ENCODE peak calls at places on chromosomes 4 and X, in four cellular contexts. R is H1, S is HepG2, Y is GM12878. E is an unnamed sample.

GRCh38 chr4:5785806-5786680 is 75.0 kb downstream of the EVC start:
- DNase-seq in R (no peak), Y (no peak), S (no peak), E (no peak)

GRCh38 chr4:119579823-119580222 is 48.8 kb downstream of the PDE5A start:
- DNase-seq in S (no peak), Y (no peak), R (no peak), E (no peak)

GRCh38 chrX:49930046-49930445 is 7.7 kb downstream of the CLCN5 start:
- DNase-seq in R (no peak), Y (no peak), S (no peak), E (no peak)

GRCh38 chrX:144566592-144566991 is 680.7 kb upstream of the SPANXN1 start:
- DNase-seq in Y (no peak), S (no peak), R (peak; percentile 47), E (no peak)

GRCh38 chrX:20066968-20067708 is 49.6 kb downstream of the MAP7D2 start:
- DNase-seq in S (peak; percentile 35), R (no peak), Y (no peak), E (peak; percentile 27)

GRCh38 chrX:10089378-10089795 is 67.4 kb upstream of the CLCN4 start:
- DNase-seq in Y (no peak), S (no peak), R (no peak), E (no peak)

GRCh38 chr4:83536649-83537352 is 893 bp downstream of the GPAT3 start:
- DNase-seq in S (no peak), Y (no peak), R (no peak), E (no peak)

GRCh38 chr4:128566688-128567087 is 242.8 kb upstream of the JADE1 start:
- DNase-seq in S (no peak), R (no peak), Y (no peak), E (no peak)

GRCh38 chr4:8698341-8699062 is 105.9 kb downstream of the CPZ start:
- DNase-seq in S (no peak), R (peak; percentile 32), Y (no peak), E (no peak)

GRCh38 chr4:7295917-7296660 is 103.8 kb downstream of the SORCS2 start:
- DNase-seq in R (peak; percentile 62), Y (no peak), S (no peak), E (peak; percentile 35)

GRCh38 chr4:1693131-1693896 is 9.2 kb upstream of the FAM53A start:
- DNase-seq in R (peak; percentile 75), S (peak; percentile 75), Y (no peak), E (peak; percentile 83)

DNA sequence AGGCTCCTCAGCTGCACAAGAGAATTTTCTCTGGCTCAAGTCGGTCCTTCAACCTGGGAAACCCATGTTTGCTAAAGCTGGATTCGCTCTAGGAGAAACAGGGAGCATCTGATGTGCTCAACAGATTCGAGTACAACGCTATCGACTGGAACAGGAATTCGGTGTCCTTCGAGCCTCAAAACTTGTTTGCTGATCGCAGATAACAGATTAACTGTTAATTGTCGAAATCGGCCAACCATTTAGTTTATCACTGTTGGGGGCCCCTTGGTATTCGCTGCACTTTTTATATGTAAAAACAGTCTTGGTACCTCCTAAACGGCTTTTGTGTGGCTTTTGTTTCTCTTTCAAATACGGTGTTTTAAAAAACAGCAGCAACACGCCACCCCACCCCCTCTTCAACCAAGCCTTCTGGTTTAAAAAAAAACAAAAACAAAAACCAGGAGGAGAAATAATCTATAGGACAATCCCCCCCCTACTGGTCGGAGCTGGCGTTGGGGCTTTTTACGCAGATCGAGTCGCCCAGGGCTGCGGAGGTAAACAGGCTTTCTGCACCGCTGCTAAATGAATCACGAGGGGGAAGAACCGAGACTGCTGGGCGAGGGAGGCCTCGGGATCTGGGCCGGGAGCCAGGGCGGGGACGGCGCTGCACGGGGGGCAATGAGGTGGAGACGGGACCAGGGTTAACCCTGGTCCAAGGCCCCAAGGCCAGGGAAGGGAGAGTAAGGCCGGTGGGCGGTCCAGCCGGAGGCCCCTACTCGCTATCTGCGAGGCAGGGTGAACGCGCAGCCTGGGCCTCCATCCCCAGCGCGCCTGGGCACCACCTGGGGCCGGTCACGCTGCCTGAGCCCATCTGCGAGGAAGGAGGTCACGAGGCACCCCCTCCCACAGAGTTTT is 71.7 kb upstream of the BCOR start:
- DNase-seq in Y (no peak), S (peak; percentile 70), R (peak; percentile 73), E (peak; percentile 87)
- TF ChIP-seq HDAC6 in Y (no peak), S (no peak), R (no peak), E (no peak)

DNA sequence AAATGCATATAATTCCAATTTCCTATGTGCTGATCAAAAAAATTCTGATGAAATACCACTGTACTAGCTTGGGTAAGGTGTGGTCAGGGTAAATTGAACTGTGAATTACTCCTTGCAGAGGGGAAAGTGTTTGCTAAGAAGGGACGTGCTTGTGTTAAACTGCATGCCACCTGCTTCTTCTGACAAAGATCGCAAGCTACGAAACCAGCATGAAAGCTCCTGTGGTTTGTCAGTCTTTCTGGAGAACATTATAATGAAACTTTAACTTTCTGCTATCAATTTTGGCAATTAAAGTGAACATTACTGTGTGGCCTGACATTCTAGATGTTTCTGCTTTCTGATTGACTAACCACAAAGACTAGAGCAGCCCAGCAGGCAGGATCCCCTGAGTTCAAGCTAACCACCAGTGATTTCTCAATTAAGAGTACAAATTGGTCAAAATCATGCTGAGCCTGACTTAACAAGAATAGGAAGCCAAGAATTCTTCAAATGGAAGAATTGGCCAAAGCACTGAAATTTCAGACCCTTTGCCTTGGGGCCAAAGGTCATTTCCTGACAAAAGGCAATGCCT is 239.0 kb downstream of the SLITRK2 start:
- DNase-seq in R (no peak), S (no peak), Y (no peak), E (no peak)
- TF ChIP-seq HDAC6 in R (no peak), S (no peak), Y (no peak), E (no peak)

GRCh38 chr4:26916195-26916594 is 55.6 kb downstream of the STIM2 start:
- DNase-seq in S (no peak), R (no peak), Y (no peak), E (no peak)
- TF ChIP-seq HDAC6 in S (no peak), R (no peak), Y (no peak), E (no peak)

GRCh38 chrX:56728752-56729151 is 291 bp upstream of the NBDY start:
- DNase-seq in R (no peak), Y (no peak), S (no peak), E (no peak)
- TF ChIP-seq HDAC6 in R (no peak), Y (no peak), S (no peak), E (no peak)

GRCh38 chr4:152981278-152981677 is 45.2 kb downstream of the FHDC1 start:
- DNase-seq in R (no peak), S (no peak), Y (no peak), E (no peak)

GRCh38 chr4:152981842-152982241 is 45.7 kb downstream of the FHDC1 start:
- DNase-seq in R (no peak), S (no peak), Y (no peak), E (no peak)

GRCh38 chr4:152979731-152980330 is 43.7 kb downstream of the FHDC1 start:
- DNase-seq in R (no peak), Y (no peak), S (no peak), E (no peak)

GRCh38 chr4:152983221-152983620 is 47.1 kb downstream of the FHDC1 start:
- DNase-seq in Y (no peak), S (no peak), R (no peak), E (peak; percentile 35)

DNA sequence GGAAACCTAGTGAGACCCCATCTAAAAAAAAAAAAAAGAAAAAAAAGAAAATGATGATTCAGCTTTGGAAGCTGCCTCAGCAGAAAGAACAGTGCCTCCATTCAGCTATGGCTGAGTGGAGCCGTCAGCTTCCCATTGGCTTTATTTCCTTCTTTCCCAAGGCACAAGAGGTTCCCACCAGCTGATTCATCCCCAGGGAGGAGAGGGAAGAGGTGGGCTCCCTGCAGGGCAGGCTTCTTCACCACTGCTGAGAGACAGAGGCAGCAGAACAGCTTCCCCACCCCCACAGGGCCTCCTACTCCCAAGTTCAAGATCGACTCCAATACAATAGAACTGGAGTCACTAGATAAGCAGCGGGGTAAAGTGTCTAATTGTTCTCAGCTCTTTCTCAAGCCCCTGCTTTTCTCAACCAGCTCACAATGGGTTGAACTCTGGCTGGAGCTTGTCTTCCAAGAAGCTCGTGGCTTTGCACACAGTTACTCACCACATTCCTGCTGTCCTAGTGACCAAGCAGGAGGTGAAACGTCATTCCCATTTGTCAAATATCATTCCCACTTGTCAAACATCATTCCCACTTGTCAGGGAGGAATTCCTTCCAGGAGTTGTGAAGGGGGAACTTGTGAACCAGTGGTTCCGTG is 47.8 kb downstream of the FHDC1 start:
- DNase-seq in Y (no peak), R (no peak), S (no peak), E (no peak)
- TF ChIP-seq HDAC6 in Y (no peak), R (no peak), S (no peak), E (no peak)

DNA sequence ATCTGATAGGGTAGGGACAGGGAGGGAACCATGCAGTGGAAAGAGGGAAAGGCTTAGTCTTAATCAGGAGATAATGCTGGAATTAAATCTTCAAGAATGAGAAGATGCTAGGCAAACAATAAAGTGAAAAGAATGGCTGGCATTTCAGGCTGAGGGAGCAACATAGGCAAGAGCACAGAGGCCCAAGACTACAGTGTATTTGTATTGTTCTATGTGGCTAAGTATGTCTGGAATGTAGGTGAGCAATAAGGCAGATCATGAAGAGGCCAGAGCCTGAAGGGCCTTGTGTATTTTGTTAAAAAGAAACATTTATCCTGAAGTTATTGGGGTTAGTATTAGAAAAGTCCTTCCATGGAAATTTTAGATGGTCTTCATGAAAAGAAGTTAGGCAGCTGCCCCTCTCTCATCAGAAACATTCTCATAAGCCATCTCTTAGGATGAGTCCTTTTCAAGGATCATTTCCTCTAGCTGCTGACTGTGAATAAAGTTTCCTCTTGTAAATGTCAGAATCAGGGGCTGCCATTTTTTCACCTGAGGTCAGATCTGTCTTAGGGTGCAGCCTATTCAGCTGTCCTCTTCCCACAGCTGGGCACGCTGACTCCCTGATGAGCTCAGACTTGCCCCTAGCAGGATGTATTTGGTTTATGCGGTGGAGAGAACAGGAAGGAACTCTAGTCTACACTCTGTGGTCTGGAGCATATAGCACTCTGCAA is 46.3 kb downstream of the ATP10D start:
- DNase-seq in R (no peak), S (peak; percentile 16), Y (peak; percentile 86), E (no peak)
- TF ChIP-seq HDAC6 in R (no peak), S (no peak), Y (no peak), E (no peak)

GRCh38 chr4:110543577-110543976 is 67.6 kb downstream of the ENPEP start:
- DNase-seq in R (no peak), S (no peak), Y (no peak), E (no peak)

GRCh38 chr4:110544594-110544993 is 68.6 kb downstream of the ENPEP start:
- DNase-seq in R (no peak), Y (no peak), S (no peak), E (no peak)

GRCh38 chr4:110540606-110541440 is 64.9 kb downstream of the ENPEP start:
- DNase-seq in R (no peak), S (no peak), Y (no peak), E (no peak)
- TF ChIP-seq HDAC6 in R (no peak), S (no peak), Y (no peak), E (no peak)

GRCh38 chr4:38601916-38602291 is 62.1 kb upstream of the KLF3 start:
- DNase-seq in Y (no peak), S (no peak), R (no peak), E (no peak)

GRCh38 chr4:38598489-38598888 is 65.5 kb upstream of the KLF3 start:
- DNase-seq in Y (no peak), S (no peak), R (no peak), E (no peak)

GRCh38 chr4:38603652-38604051 is 60.3 kb upstream of the KLF3 start:
- DNase-seq in S (no peak), Y (no peak), R (no peak), E (no peak)

GRCh38 chr4:38600575-38600974 is 63.4 kb upstream of the KLF3 start:
- DNase-seq in Y (no peak), R (no peak), S (no peak), E (no peak)

GRCh38 chr4:38601244-38601915 is 62.6 kb upstream of the KLF3 start:
- DNase-seq in Y (no peak), S (peak; percentile 49), R (no peak), E (no peak)
- TF ChIP-seq HDAC6 in Y (no peak), S (no peak), R (no peak), E (no peak)

E was measured in K562.